ENCODE peak calls at places on chromosomes 16 and 17, in four cellular contexts. Z is GM12865, M is heart right ventricle, S is astrocyte of the spinal cord. B is an unnamed sample.

GRCh38 chr17:50549256-50549941 is 2.4 kb downstream of the SPATA20 start:
- DNase-seq in S (no peak), Z (no peak), M (no peak), B (no peak)

GRCh38 chr17:65684631-65685030 is 123.2 kb upstream of the AXIN2 start:
- DNase-seq in Z (no peak), S (no peak), M (no peak), B (no peak)

GRCh38 chr16:74730049-74730683 is 29.5 kb upstream of the MLKL start:
- DNase-seq in S (no peak), Z (no peak), M (no peak), B (no peak)

GRCh38 chr17:14301761-14302401 is 1.0 kb downstream of the HS3ST3B1 start:
- DNase-seq in Z (peak; percentile 56), S (peak; percentile 61), M (peak; percentile 47), B (peak; percentile 64)

GRCh38 chr16:16021988-16022682 is 72.7 kb downstream of the ABCC1 start:
- DNase-seq in S (peak; percentile 95), Z (no peak), M (peak; percentile 94), B (peak; percentile 97)

GRCh38 chr17:49836111-49837030 is 11.5 kb downstream of the TAC4 start:
- DNase-seq in Z (no peak), S (peak; percentile 56), M (no peak), B (peak; percentile 84)

GRCh38 chr17:83132251-83133081 is 53.1 kb downstream of the METRNL start:
- DNase-seq in S (no peak), M (peak; percentile 59), Z (no peak), B (no peak)

GRCh38 chr17:5526821-5527598 is 40.6 kb downstream of the MIS12 start:
- DNase-seq in S (peak; percentile 93), M (peak; percentile 51), Z (peak; percentile 2), B (peak; percentile 95)

GRCh38 chr16:71479420-71479819 is 9.7 kb downstream of the ZNF19 start:
- DNase-seq in S (peak; percentile 30), Z (peak; percentile 11), M (no peak), B (peak; percentile 33)

GRCh38 chr17:2063306-2064146 is 8.6 kb downstream of the HIC1 start:
- DNase-seq in S (peak; percentile 68), Z (no peak), M (no peak), B (peak; percentile 88)

GRCh38 chr16:80924372-80924978 is 82.2 kb downstream of the CMC2 start:
- DNase-seq in Z (peak; percentile 22), S (peak; percentile 52), M (peak; percentile 50), B (peak; percentile 56)

GRCh38 chr17:2883544-2884203 is 87.4 kb downstream of the RAP1GAP2 start:
- DNase-seq in Z (no peak), M (peak; percentile 50), S (peak; percentile 17), B (no peak)

GRCh38 chr17:71548540-71549190 is 572.2 kb upstream of the SOX9 start:
- DNase-seq in Z (no peak), M (no peak), S (peak; percentile 41), B (no peak)

GRCh38 chr16:47503936-47504335 is 42.8 kb downstream of the PHKB start:
- DNase-seq in S (peak; percentile 33), Z (no peak), M (no peak), B (no peak)

GRCh38 chr17:56451629-56452028 is 141.9 kb upstream of the NOG start:
- DNase-seq in S (no peak), Z (no peak), M (no peak), B (no peak)

GRCh38 chr16:83145297-83145696 is 518.5 kb downstream of the CDH13 start:
- DNase-seq in Z (no peak), M (no peak), S (no peak), B (no peak)

GRCh38 chr17:5241861-5242671 is 7.4 kb upstream of the SCIMP start:
- DNase-seq in S (no peak), M (no peak), Z (peak; percentile 84), B (no peak)

GRCh38 chr16:81716478-81717210 is 62.4 kb upstream of the PLCG2 start:
- DNase-seq in S (no peak), M (no peak), Z (peak; percentile 91), B (no peak)

GRCh38 chr16:69932228-69932627 is 18.9 kb upstream of the CLEC18A start:
- DNase-seq in S (no peak), M (no peak), Z (no peak), B (no peak)

GRCh38 chr17:78031435-78031834 is 72.9 kb downstream of the TNRC6C start:
- DNase-seq in M (no peak), S (no peak), Z (no peak), B (no peak)

GRCh38 chr17:75619506-75620431 is 13.5 kb upstream of the SMIM5 start:
- DNase-seq in M (no peak), Z (peak; percentile 34), S (peak; percentile 29), B (peak; percentile 16)

GRCh38 chr17:46922804-46923635 is at the start of gene GOSR2:
- DNase-seq in M (peak; percentile 92), Z (peak; percentile 94), S (peak; percentile 93), B (peak; percentile 91)

GRCh38 chr17:180380-181212 is 854 bp downstream of the DOC2B start:
- DNase-seq in S (no peak), M (peak; percentile 42), Z (no peak), B (no peak)

GRCh38 chr17:38333635-38334295 is 10.0 kb downstream of the GPR179 start:
- DNase-seq in Z (peak; percentile 34), S (no peak), M (no peak), B (no peak)

GRCh38 chr17:62098623-62099231 is 33.6 kb upstream of the MED13 start:
- DNase-seq in S (no peak), Z (peak; percentile 91), M (no peak), B (no peak)

GRCh38 chr16:27314161-27314723 is 468 bp downstream of the IL4R start:
- DNase-seq in S (peak; percentile 96), M (peak; percentile 36), Z (peak; percentile 74), B (peak; percentile 94)

GRCh38 chr17:8753136-8753975 is 5.0 kb downstream of the SPDYE4 start:
- DNase-seq in S (no peak), Z (no peak), M (no peak), B (no peak)

GRCh38 chr17:48439473-48439872 is 9.5 kb upstream of the SKAP1 start:
- DNase-seq in M (no peak), Z (peak; percentile 66), S (no peak), B (no peak)

GRCh38 chr16:75931043-75931442 is 204.8 kb upstream of the CPHXL start:
- DNase-seq in Z (no peak), S (peak; percentile 86), M (no peak), B (peak; percentile 17)

GRCh38 chr17:43767713-43768059 is 9.1 kb upstream of the SOST start:
- DNase-seq in S (no peak), Z (no peak), M (no peak), B (no peak)

GRCh38 chr16:49483651-49484451 is 110.2 kb downstream of the C16orf78 start:
- DNase-seq in S (no peak), Z (no peak), M (no peak), B (no peak)

DNA sequence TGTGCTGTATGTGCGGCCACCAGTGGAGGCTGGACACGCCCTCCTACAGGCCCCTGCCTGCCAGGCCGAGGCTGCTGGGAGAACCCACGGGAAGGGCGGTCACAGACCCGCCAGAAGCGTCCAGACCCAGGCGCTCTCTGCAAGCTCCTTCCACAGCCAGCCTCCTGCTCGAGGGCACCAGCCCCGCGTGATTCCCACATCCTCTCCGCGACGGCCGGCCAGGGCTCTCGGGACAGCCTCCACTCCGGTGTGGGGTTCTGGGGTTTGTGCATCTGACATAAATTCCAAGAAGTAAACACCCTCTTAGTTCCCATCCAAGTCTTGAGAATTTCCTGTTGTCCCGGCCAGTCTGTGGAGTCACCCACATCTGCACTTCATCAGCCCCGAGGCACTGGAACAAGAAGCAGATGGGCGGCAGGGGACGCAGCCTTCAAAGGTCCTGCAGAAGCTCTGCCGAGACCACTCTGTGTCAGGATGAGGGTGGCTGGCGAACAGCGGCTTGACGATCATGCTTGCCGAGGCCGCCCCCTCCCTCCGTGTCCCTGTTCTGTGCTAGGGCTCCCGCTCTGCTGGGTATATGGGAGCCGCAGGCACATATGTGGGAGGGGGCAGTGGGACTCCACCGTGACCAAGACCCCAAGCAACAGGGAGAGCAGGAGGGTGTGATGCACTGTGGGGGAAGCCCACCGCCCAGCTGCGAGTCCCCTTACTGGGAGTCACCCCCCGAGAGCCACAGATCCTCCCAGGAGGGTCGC is 2.4 kb upstream of the TMEM204 start:
- DNase-seq in Z (no peak), M (peak; percentile 77), S (no peak), B (peak; percentile 94)
- H3K4me3 ChIP-seq in Z (no peak overlapping the region), M (no peak overlapping the region), S (no peak overlapping the region), B (no peak overlapping the region)

DNA sequence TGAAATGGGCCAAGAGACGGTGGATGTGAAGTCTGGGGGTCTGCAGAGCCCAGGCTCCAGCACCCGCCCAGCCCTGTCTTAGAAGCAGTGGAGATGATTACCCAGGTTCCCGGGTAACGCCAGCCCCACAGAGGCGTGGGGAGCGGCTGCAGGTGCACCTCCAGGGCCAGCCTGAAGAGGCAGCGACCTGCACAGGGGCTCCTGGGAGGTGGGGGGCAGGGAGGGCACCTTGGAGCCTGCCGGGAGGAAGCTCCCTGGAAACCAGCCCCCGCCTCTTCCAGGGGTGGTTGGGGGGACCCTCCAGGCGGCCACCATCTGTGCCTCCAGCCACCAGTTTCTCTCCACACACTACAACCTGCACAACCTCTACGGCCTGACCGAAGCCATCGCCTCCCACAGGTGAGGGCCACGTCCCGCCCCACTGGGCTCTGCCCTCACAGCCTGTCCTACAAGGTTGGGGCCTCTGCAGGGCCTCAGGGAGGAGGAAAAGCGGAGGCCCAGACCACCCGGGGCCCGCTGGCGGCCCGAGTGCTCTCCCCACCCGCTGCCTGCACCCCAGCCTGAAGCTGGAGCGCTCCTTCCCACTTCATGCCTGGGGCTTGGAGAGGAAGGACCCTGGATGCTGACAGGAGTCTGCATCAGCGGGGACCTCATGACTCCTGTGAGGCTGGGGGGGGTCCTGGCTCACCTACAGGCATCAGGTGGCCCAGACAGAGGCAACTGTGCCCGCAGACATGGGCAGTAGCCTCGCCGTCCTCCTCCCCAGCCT is 10.5 kb downstream of the GAA start:
- DNase-seq in S (no peak), M (no peak), Z (no peak), B (no peak)
- TF ChIP-seq CTCF in S (no peak), M (no peak), Z (no peak), B (no peak)

GRCh38 chr17:30571921-30572320 is 94.7 kb downstream of the GOSR1 start:
- DNase-seq in S (no peak), M (no peak), Z (no peak), B (no peak)

GRCh38 chr17:30570596-30571265 is 93.5 kb downstream of the GOSR1 start:
- DNase-seq in M (no peak), S (no peak), Z (no peak), B (no peak)

GRCh38 chr17:30565073-30565935 is 88.1 kb downstream of the GOSR1 start:
- DNase-seq in Z (no peak), M (no peak), S (no peak), B (no peak)

GRCh38 chr17:30570191-30570590 is 93.0 kb downstream of the GOSR1 start:
- DNase-seq in Z (no peak), M (no peak), S (no peak), B (no peak)

GRCh38 chr17:30567231-30568116 is 90.3 kb downstream of the GOSR1 start:
- DNase-seq in Z (no peak), S (no peak), M (no peak), B (no peak)
- H3K4me3 ChIP-seq in Z (no peak overlapping the region), S (no peak overlapping the region), M (no peak overlapping the region), B (no peak overlapping the region)

GRCh38 chr17:79969906-79970305 is 65.8 kb downstream of the TBC1D16 start:
- DNase-seq in Z (no peak), S (no peak), M (no peak), B (no peak)

GRCh38 chr17:79968116-79968515 is 67.6 kb downstream of the TBC1D16 start:
- DNase-seq in M (no peak), S (no peak), Z (no peak), B (no peak)

GRCh38 chr17:79971651-79972050 is 64.0 kb downstream of the TBC1D16 start:
- DNase-seq in S (no peak), M (no peak), Z (no peak), B (no peak)

GRCh38 chr17:79966681-79967080 is 69.0 kb downstream of the TBC1D16 start:
- DNase-seq in M (no peak), S (no peak), Z (no peak), B (no peak)

GRCh38 chr17:79970576-79971068 is 65.0 kb downstream of the TBC1D16 start:
- DNase-seq in S (no peak), Z (peak; percentile 61), M (no peak), B (peak; percentile 22)
- TF ChIP-seq CTCF in S (peak; percentile 55), Z (peak; percentile 66), M (peak; percentile 48), B (peak; percentile 26)

B was measured in fibroblast of the aortic adventitia.